ENCODE peak calls at places on chromosomes 3 and 15, in seven cellular contexts. N, T, H, W, J, E and M are unnamed samples.

GRCh38 chr3:184110316-184110725 is 13.5 kb downstream of the HTR3E start:
- DNase-seq in N (peak), T (no peak), H (peak), W (no peak), J (no peak), E (peak), M (no peak)

GRCh38 chr3:100089802-100090668 is 24.3 kb downstream of the FILIP1L start:
- DNase-seq in N (peak), T (no peak), H (peak), W (no peak), J (no peak), E (peak), M (no peak)

GRCh38 chr3:198108756-198109155 is 148.7 kb downstream of the LMLN start:
- DNase-seq in N (no peak), T (no peak), H (no peak), W (no peak), J (no peak), E (no peak), M (no peak)

GRCh38 chr3:163071684-163072083 is 1575.1 kb downstream of the OTOL1 start:
- DNase-seq in N (no peak), T (no peak), H (no peak), W (no peak), J (no peak), E (no peak), M (no peak)

GRCh38 chr15:90354986-90355385 is 2.9 kb downstream of the ZNF774 start:
- DNase-seq in N (no peak), T (no peak), H (no peak), W (no peak), J (no peak), E (no peak), M (no peak)

GRCh38 chr3:13613343-13614190 is 64.6 kb downstream of the FBLN2 start:
- DNase-seq in N (no peak), T (no peak), H (no peak), W (no peak), J (no peak), E (peak), M (no peak)

GRCh38 chr3:11168881-11169805 is 14.8 kb downstream of the HRH1 start:
- DNase-seq in N (no peak), T (no peak), H (no peak), W (no peak), J (no peak), E (no peak), M (no peak)

GRCh38 chr3:169790687-169791429 is 17.7 kb downstream of the MYNN start:
- DNase-seq in N (no peak), T (no peak), H (no peak), W (no peak), J (no peak), E (no peak), M (no peak)

GRCh38 chr3:39809181-39809994 is at the start of gene MYRIP:
- DNase-seq in N (peak), T (no peak), H (no peak), W (peak), J (peak), E (peak), M (peak)

GRCh38 chr3:127462111-127462655 is 128.3 kb downstream of the TPRA1 start:
- DNase-seq in N (no peak), T (no peak), H (no peak), W (no peak), J (no peak), E (no peak), M (no peak)

GRCh38 chr3:117790256-117790987 is 1080.8 kb downstream of the TUSC7 start:
- DNase-seq in N (no peak), T (no peak), H (no peak), W (no peak), J (no peak), E (no peak), M (no peak)

GRCh38 chr15:82968066-82968465 is 15.5 kb upstream of the HOMER2 start:
- DNase-seq in N (no peak), T (no peak), H (no peak), W (no peak), J (no peak), E (no peak), M (no peak)

GRCh38 chr3:61627768-61628185 is 66.4 kb downstream of the PTPRG start:
- DNase-seq in N (peak), T (no peak), H (no peak), W (no peak), J (no peak), E (no peak), M (no peak)

GRCh38 chr15:57444877-57445513 is 68.7 kb downstream of the CGNL1 start:
- DNase-seq in N (no peak), T (no peak), H (no peak), W (no peak), J (no peak), E (no peak), M (no peak)

GRCh38 chr3:16484216-16484615 is 29.3 kb downstream of the RFTN1 start:
- DNase-seq in N (no peak), T (no peak), H (no peak), W (no peak), J (no peak), E (no peak), M (no peak)

GRCh38 chr3:123414958-123415792 is 33.7 kb downstream of the ADCY5 start:
- DNase-seq in N (no peak), T (no peak), H (no peak), W (no peak), J (no peak), E (no peak), M (no peak)

GRCh38 chr3:30428251-30428650 is 178.2 kb upstream of the TGFBR2 start:
- DNase-seq in N (no peak), T (no peak), H (no peak), W (no peak), J (no peak), E (no peak), M (no peak)

GRCh38 chr3:195548046-195548445 is 4.9 kb upstream of the PPP1R2 start:
- DNase-seq in N (no peak), T (no peak), H (no peak), W (no peak), J (no peak), E (no peak), M (no peak)

GRCh38 chr3:23738946-23739345 is 66.8 kb upstream of the UBE2E1 start:
- DNase-seq in N (no peak), T (no peak), H (peak), W (no peak), J (no peak), E (no peak), M (no peak)

GRCh38 chr3:99730870-99731269 is 86.8 kb upstream of the CMSS1 start:
- DNase-seq in N (no peak), T (no peak), H (no peak), W (no peak), J (no peak), E (no peak), M (no peak)

GRCh38 chr3:10350324-10350985 is 29.5 kb upstream of the SEC13 start:
- DNase-seq in N (no peak), T (no peak), H (no peak), W (no peak), J (no peak), E (no peak), M (no peak)

GRCh38 chr3:58564456-58565160 is 12.6 kb downstream of the FAM107A start:
- DNase-seq in N (peak), T (no peak), H (no peak), W (no peak), J (no peak), E (no peak), M (no peak)

GRCh38 chr3:154304936-154305335 is 19.4 kb downstream of the DHX36 start:
- DNase-seq in N (no peak), T (no peak), H (no peak), W (no peak), J (no peak), E (no peak), M (no peak)

GRCh38 chr3:65330072-65330471 is 642.3 kb upstream of the ADAMTS9 start:
- DNase-seq in N (no peak), T (no peak), H (no peak), W (no peak), J (no peak), E (no peak), M (no peak)

GRCh38 chr3:13524979-13525669 is 23.8 kb upstream of the FBLN2 start:
- DNase-seq in N (no peak), T (no peak), H (no peak), W (no peak), J (no peak), E (no peak), M (no peak)

GRCh38 chr3:27253831-27254230 is 115.4 kb downstream of the NEK10 start:
- DNase-seq in N (peak), T (peak), H (peak), W (peak), J (peak), E (no peak), M (peak)

GRCh38 chr3:190533511-190534282 is 19.8 kb downstream of the IL1RAP start:
- DNase-seq in N (no peak), T (no peak), H (no peak), W (no peak), J (no peak), E (no peak), M (no peak)

GRCh38 chr3:110881069-110881468 is 190.5 kb upstream of the NECTIN3 start:
- DNase-seq in N (peak), T (no peak), H (peak), W (no peak), J (peak), E (peak), M (peak)

DNA sequence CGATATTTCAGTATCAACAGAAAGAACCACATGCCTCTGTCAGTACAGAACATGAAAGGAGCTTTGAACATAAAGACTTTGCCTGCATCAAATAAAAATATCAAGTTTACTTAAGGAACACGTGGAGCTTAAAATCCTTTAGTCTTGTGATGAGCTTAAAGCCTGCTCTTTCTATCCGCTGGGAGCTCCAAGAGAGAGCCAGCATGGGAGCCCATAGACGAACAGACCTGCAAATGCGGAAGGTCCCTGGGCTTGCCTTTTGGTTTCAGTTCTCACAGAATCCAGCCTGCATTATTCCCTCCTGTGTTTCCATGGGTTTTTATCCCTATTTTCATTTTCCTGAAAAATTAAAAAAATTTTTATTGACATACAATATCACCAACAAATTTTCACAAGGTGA is 530.6 kb upstream of the RGMA start:
- DNase-seq in N (no peak), T (no peak), H (no peak), W (no peak), J (no peak), E (no peak), M (no peak)
- TF ChIP-seq JUND in N (no peak), T (no peak), H (no peak), W (no peak), J (no peak), E (no peak), M (no peak)

GRCh38 chr15:38610748-38611147 is 46.1 kb upstream of the RASGRP1 start:
- DNase-seq in N (no peak), T (no peak), H (no peak), W (no peak), J (no peak), E (no peak), M (no peak)
- TF ChIP-seq JUND in N (no peak), T (no peak), H (no peak), W (no peak), J (no peak), E (no peak), M (no peak)

DNA sequence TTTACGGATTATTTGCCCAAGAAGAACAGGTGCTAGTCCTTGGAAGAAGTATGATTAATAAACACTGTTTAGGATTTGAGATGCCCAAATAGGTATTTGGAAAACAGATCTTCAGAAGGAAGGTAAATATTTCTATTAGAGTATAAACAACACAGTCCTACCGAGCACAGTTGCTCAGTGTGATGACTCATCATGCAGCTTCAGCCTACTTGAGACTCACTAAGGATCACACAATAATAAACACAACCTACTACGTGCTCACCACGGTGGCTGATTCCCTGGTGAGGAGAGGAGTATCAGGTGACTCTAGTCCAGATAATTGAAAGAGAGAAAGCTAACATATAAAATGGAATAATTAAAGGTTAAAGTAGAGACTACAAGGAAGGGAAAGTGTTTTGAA is 72.0 kb downstream of the PDZRN3 start:
- DNase-seq in N (no peak), T (no peak), H (no peak), W (no peak), J (no peak), E (no peak), M (no peak)
- TF ChIP-seq JUND in N (no peak), T (no peak), H (no peak), W (no peak), J (peak), E (no peak), M (no peak)

DNA sequence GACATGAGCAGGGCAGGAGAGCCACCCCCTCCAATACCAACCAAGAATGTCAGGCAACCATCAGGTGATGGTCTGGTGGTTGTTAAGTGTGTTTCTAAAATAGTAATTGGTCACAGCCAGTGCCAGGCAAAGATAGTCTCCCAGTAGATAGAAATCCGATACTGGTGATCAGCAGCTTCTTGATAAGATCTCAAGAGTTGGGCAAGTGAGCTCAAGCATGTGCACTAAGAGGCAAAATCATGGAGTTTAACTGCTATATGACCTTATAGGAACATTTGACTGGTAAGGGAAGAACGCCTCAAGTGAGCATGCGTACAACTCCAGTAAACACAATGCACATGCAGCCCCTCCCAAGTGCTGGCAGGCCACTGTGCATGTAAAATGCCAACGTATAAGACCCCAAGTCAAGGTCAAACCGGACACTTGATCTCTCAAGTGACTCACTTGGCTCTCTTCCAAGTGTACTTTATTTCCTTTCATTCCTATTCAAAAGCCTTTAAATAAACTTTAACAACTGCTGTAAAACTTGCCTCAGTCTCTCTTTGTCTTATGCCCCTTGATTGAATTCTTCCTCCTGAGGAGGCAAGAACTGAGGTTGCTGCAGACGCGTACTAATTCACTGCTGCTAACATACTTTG is 36.0 kb upstream of the CBLB start:
- DNase-seq in N (no peak), T (no peak), H (no peak), W (no peak), J (no peak), E (no peak), M (no peak)
- TF ChIP-seq JUND in N (no peak), T (no peak), H (no peak), W (no peak), J (peak), E (no peak), M (no peak)